ENCODE peak calls at places on chromosomes 2 and 18, in four cellular contexts. U is HepG2, S is SK-N-SH, Z is A549. M is an unnamed sample.

GRCh38 chr2:1047485-1047884 is 96.8 kb downstream of the SNTG2 start:
- DNase-seq in U (peak), S (no peak), Z (no peak), M (no peak)

GRCh38 chr18:33761363-33761762 is 183.3 kb downstream of the ASXL3 start:
- DNase-seq in U (no peak), S (peak), Z (no peak), M (no peak)

GRCh38 chr2:48530033-48530804 is at the start of gene STON1:
- DNase-seq in U (no peak), S (peak), Z (peak), M (no peak)

GRCh38 chr18:60193780-60194179 is 178.8 kb downstream of the MC4R start:
- DNase-seq in U (no peak), S (peak), Z (no peak), M (no peak)

GRCh38 chr2:62398295-62398855 is 107.6 kb downstream of the TMEM17 start:
- DNase-seq in U (no peak), S (no peak), Z (no peak), M (no peak)

GRCh38 chr2:159797468-159798375 is at the start of gene CD302:
- DNase-seq in U (peak), S (peak), Z (peak), M (no peak)

GRCh38 chr2:232456296-232457120 is 555 bp downstream of the ALPI start:
- DNase-seq in U (no peak), S (no peak), Z (no peak), M (no peak)

GRCh38 chr2:121136323-121136722 is 148.7 kb downstream of the TFCP2L1 start:
- DNase-seq in U (no peak), S (no peak), Z (no peak), M (no peak)

GRCh38 chr2:169748316-169748715 is 14.7 kb downstream of the KLHL23 start:
- DNase-seq in U (no peak), S (no peak), Z (no peak), M (no peak)

GRCh38 chr2:9481257-9481922 is 7.0 kb downstream of the IAH1 start:
- DNase-seq in U (peak), S (peak), Z (no peak), M (no peak)

GRCh38 chr2:74081030-74081429 is 66.7 kb downstream of the BOLA3 start:
- DNase-seq in U (no peak), S (no peak), Z (no peak), M (no peak)

GRCh38 chr2:185689906-185690539 is 48.6 kb upstream of the FSIP2 start:
- DNase-seq in U (no peak), S (no peak), Z (no peak), M (no peak)

GRCh38 chr2:73611867-73612266 is 30.4 kb downstream of the NAT8 start:
- DNase-seq in U (no peak), S (no peak), Z (no peak), M (no peak)

GRCh38 chr18:42365550-42365949 is 410.5 kb downstream of the PIK3C3 start:
- DNase-seq in U (no peak), S (no peak), Z (no peak), M (no peak)

GRCh38 chr18:12246849-12247808 is 7.0 kb upstream of the CIDEA start:
- DNase-seq in U (peak), S (peak), Z (peak), M (no peak)
- TF ChIP-seq PBX3 in U (no peak), S (no peak), Z (no peak), M (no peak)

GRCh38 chr2:181949047-181949446 is 36.6 kb upstream of the PPP1R1C start:
- DNase-seq in U (no peak), S (no peak), Z (no peak), M (no peak)
- TF ChIP-seq PBX3 in U (no peak), S (peak), Z (no peak), M (no peak)

GRCh38 chr2:188884051-188884450 is 90.1 kb upstream of the COL3A1 start:
- DNase-seq in U (no peak), S (no peak), Z (no peak), M (no peak)
- TF ChIP-seq PBX3 in U (no peak), S (no peak), Z (no peak), M (no peak)

DNA sequence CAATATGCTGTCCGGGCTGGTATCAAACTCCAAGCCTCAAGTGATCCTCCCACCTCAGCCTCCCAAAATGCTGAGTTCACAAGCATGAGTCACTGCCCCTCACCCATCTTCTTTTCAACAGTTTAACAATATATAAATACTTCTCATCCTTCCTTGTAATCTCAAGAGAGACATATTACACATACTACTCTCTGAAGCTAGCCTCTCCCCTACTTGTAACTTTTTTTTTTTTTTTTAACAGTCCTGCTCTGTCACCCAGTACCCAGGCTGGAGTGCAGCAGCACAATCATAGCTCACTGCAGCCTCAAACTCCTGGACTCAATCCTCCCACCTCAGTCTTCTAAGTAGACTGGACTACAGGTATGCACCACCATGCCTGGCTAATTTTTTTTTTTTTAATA is 5.7 kb downstream of the GFPT1 start:
- DNase-seq in U (no peak), S (no peak), Z (no peak), M (no peak)
- TF ChIP-seq PBX3 in U (no peak), S (no peak), Z (no peak), M (no peak)

DNA sequence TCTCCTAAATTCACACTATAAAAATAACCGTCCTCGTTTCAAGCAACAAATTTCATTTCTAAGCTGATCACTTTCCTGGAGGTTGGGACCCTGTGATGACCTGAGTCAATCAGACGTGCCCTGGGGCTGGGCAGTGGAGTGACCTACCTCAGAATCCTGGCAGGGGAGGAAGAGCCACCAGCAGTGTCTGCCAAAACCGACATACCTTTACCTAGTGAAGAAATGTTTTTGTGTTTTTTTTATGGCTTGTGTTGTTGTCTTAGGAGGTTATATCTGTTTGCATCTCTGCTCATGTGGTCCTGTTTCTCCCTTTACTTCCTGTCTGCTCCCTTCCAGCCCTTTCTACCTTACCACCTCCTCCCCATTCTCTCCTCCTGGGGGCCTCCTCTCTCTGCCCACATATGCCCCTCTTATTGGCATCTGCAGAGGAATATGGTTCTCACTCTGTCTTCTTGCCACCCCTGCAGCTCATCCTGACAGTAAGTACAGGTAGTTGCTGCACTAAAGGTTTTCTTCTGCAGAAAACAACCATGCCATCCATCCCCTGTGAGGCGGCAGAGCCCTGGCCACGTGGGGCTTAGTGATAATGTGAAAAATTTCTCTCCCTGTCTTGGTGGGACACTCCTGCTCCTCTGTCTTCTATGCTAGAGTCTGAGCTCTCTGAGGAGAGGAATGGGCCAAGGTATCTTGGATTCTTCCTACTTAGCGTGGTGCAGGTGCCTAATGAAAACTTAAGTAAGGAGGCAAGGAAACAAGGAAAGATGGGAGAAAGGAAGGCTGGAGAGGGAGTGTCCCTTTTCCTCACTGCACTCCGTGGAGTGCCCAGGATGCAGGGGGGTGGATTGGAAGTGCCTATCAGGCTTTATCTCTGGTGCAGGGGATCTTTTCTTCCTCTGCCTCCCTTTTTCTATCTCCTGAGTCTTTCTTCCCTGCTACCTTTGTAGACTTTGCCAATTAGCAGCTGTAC is 15.4 kb downstream of the ACOXL start:
- DNase-seq in U (no peak), S (no peak), Z (no peak), M (no peak)
- TF ChIP-seq PBX3 in U (no peak), S (no peak), Z (no peak), M (no peak)

GRCh38 chr2:195810340-195811098 is 153.5 kb downstream of the SLC39A10 start:
- DNase-seq in U (no peak), S (no peak), Z (no peak), M (no peak)

GRCh38 chr2:195805283-195805976 is 148.4 kb downstream of the SLC39A10 start:
- DNase-seq in U (no peak), S (no peak), Z (no peak), M (no peak)
- TF ChIP-seq PBX3 in U (no peak), S (no peak), Z (no peak), M (no peak)

M was measured in GM12878.